ENCODE peak calls at places on chromosome 6, in eight cellular contexts. C, H, Z, L, R, N, A and F are unnamed samples.

GRCh38 chr6:16438677-16439615 is 200.6 kb downstream of the GMPR start:
- DNase-seq in C (no peak), H (peak; percentile 57), Z (peak; percentile 30), L (no peak), R (no peak), N (no peak), A (no peak), F (no peak)

GRCh38 chr6:65450451-65450850 is 256.6 kb downstream of the EYS start:
- DNase-seq in C (no peak), H (no peak), Z (no peak), L (no peak), R (no peak), N (no peak), A (no peak), F (no peak)

GRCh38 chr6:136753624-136754023 is 38.7 kb downstream of the MAP3K5 start:
- DNase-seq in C (no peak), H (no peak), Z (no peak), L (no peak), R (no peak), N (no peak), A (no peak), F (no peak)

GRCh38 chr6:140487586-140487985 is 1113.1 kb upstream of the CITED2 start:
- DNase-seq in C (no peak), H (no peak), Z (no peak), L (no peak), R (no peak), N (no peak), A (no peak), F (no peak)

GRCh38 chr6:15417811-15418210 is 171.9 kb downstream of the JARID2 start:
- DNase-seq in C (no peak), H (no peak), Z (no peak), L (no peak), R (no peak), N (no peak), A (no peak), F (no peak)

GRCh38 chr6:28978959-28979561 is 26.1 kb downstream of the ZNF311 start:
- DNase-seq in C (no peak), H (no peak), Z (no peak), L (no peak), R (no peak), N (no peak), A (no peak), F (no peak)

GRCh38 chr6:153044295-153044694 is 41.8 kb upstream of the MTRF1L start:
- DNase-seq in C (no peak), H (no peak), Z (no peak), L (peak; percentile 36), R (no peak), N (no peak), A (no peak), F (no peak)

GRCh38 chr6:97586344-97586743 is 303.3 kb upstream of the MMS22L start:
- DNase-seq in C (no peak), H (no peak), Z (no peak), L (no peak), R (no peak), N (no peak), A (no peak), F (no peak)

GRCh38 chr6:14502551-14502950 is 385.0 kb downstream of the CD83 start:
- DNase-seq in C (no peak), H (no peak), Z (no peak), L (no peak), R (peak; percentile 72), N (no peak), A (no peak), F (no peak)

GRCh38 chr6:33965766-33966165 is 162.0 kb upstream of the MLN start:
- DNase-seq in C (no peak), H (no peak), Z (no peak), L (no peak), R (no peak), N (no peak), A (no peak), F (no peak)

GRCh38 chr6:132235596-132236280 is 165.5 kb downstream of the MOXD1 start:
- DNase-seq in C (no peak), H (no peak), Z (no peak), L (no peak), R (no peak), N (no peak), A (no peak), F (no peak)

DNA sequence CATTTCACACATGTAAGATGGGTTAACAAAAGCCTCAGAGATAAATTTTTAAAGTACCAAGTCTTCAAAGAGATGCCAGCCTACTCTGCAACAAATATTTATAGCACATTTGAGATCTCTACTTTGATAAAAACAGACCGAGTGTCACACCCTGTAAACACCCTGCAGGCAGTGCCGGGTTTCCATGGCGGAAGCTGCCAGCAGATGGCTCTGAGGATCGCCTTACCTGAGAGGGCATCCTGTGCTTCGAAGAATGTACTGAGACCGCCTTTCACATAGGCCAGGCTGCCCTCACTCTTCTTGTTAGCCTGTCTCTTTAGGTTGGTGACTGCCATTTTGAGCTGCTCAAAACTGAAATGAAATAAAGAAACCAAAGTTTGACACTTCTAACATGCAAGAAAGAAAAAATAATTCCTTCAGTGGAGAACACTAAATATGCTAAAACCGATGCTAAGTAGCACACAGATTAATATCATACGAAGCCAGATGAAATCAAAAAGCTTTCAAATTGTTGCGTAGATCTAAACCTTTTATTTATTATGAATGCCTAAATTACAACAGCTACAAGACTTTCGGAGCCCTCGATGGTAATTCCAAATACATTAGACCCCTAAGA is 39.3 kb downstream of the HUS1B start:
- DNase-seq in C (no peak), H (no peak), Z (no peak), L (no peak), R (no peak), N (no peak), A (no peak), F (no peak)
- TF ChIP-seq CTCF in C (no peak), H (peak; percentile 20), Z (no peak), L (no peak), R (no peak), N (no peak), A (peak; percentile 70), F (no peak)

GRCh38 chr6:156699017-156699421 is 78.2 kb upstream of the ARID1B start:
- DNase-seq in C (no peak), H (peak; percentile 7), Z (no peak), L (peak; percentile 74), R (no peak), N (no peak), A (no peak), F (no peak)

GRCh38 chr6:156695747-156696146 is 81.4 kb upstream of the ARID1B start:
- DNase-seq in C (no peak), H (no peak), Z (no peak), L (no peak), R (no peak), N (no peak), A (no peak), F (no peak)

GRCh38 chr6:156697224-156697623 is 80.0 kb upstream of the ARID1B start:
- DNase-seq in C (no peak), H (no peak), Z (no peak), L (no peak), R (no peak), N (no peak), A (no peak), F (no peak)

GRCh38 chr6:156700440-156701057 is 76.6 kb upstream of the ARID1B start:
- DNase-seq in C (no peak), H (no peak), Z (no peak), L (no peak), R (no peak), N (no peak), A (no peak), F (no peak)

DNA sequence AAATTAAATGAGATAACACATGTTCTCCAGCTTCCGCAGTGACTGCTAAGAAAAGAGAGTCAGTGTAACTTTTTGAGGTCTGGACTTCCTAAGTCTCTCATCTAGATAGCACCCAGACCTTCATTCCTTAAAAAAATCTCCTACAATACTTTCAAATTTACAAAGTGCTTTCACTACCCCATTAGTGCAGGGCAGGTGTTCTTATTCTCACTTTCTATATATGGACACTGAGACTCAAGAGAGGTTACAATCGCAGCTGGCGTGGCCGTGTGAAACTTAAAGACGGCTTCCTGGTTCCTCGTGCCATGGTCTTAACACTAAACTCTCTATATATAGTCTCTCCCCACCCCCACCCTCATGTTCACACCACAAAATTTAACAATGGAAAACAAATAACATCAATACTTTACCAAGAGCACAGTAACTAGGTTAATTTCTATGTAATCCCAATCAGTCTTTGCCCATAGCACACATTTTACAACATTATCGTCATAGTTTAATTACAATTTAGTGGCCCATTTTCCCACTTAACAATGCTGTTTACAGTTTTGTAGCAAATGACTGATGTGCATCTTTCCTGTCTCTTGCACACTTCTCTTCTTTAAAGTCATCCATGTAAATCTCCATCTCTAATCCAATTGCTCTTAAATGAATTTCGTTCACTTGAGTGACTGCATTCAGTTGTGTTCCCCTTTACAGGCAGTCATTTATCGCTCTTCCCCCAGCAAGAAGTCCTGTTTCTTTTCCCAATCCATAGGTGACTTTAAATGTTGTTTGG is 78.8 kb upstream of the ARID1B start:
- DNase-seq in C (no peak), H (no peak), Z (no peak), L (no peak), R (no peak), N (no peak), A (no peak), F (no peak)
- TF ChIP-seq POLR2A in C (no peak), H (no peak), Z (no peak), L (no peak), R (no peak), N (no peak), A (no peak), F (no peak)

DNA sequence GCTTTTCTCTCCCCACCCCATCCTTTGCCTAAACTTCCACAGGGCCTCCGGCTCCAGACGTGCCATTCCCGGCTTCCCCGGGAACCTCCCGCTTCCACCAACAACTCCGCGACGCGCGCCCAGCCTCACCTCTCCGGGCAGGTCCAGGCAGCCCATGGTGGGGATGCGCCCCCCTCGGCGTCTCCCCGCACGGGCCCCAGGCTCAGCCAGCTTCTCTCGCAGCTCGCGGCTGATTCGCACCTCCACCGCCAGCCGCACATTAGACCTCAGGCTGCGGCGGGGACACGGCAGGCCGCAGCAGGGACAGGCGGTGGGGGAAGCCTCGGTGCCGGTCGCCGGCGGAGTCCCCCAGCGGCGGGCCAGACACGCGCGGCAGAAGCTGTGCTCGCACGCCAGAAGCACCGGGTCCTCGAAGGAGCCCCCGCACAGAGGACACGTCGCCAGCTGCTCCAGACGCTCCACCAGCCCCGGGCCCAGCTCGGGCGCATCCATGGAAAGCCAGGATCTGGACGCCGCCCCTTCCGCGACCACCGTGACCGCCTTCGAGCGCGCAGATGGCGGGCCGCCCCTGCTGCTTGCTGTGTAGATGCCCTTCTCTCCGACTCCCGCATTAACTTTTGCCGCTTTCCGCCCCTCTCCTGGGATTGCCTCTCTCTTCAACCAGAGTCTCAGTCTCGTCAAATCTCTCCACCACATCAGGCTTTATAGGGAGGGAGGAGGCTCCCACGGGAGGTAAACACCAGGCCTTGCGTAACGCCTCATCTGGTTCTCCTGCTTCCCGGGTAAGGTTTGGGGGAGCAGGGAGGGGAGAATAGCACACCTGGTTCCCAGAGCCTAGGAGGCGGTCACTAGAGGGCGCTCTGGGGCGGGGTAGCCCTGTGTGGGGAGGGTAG is at the start of gene RNF39:
- DNase-seq in C (peak; percentile 67), H (no peak), Z (no peak), L (no peak), R (no peak), N (no peak), A (no peak), F (no peak)
- TF ChIP-seq CTCF in C (peak; percentile 50), H (peak; percentile 28), Z (no peak), L (peak; percentile 37), R (peak; percentile 27), N (peak; percentile 70), A (peak; percentile 81), F (peak; percentile 12)

DNA sequence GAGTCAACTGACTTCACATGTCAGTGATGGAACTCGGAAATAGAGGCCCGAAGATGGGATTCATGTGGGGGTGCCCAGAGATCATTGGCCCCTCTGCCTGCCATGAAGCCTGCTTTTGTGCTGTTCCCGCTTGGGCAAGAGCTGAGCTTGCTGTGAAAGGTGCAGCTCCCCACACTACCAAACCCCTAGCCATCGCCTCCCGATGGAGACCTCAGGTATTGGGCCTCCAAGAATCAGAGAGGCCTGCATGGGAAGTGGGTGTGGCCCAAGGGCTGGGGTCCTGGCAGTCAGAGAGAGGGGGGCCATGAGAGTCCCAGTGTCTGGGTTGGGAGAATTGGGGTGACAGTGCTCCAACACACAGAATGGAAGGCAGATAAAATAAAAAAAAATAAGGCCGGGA is 160.9 kb downstream of the SOD2 start:
- DNase-seq in C (no peak), H (no peak), Z (no peak), L (no peak), R (no peak), N (no peak), A (no peak), F (no peak)
- TF ChIP-seq POLR2A in C (no peak), H (no peak), Z (no peak), L (no peak), R (no peak), N (no peak), A (no peak), F (no peak)